ENCODE peak calls at places on chromosomes 2 and 18, in seven cellular contexts. One of them, this sample, is unnamed.

GRCh38 chr2:6832995-6833604 is 32.6 kb downstream of the CMPK2 start:
- DNase-seq in effector memory CD4-positive, alpha-beta T cell: no peak
- DNase-seq in aorta: no peak
- DNase-seq in caudate nucleus: no peak
- DNase-seq in colonic mucosa: no peak
- DNase-seq in SK-N-SH: no peak
- DNase-seq in heart right ventricle: no peak
- DNase-seq in this sample: no peak

GRCh38 chr18:4589056-4589800 is 134.1 kb upstream of the DLGAP1 start:
- DNase-seq in heart right ventricle: no peak
- DNase-seq in caudate nucleus: no peak
- DNase-seq in colonic mucosa: no peak
- DNase-seq in SK-N-SH: no peak
- DNase-seq in effector memory CD4-positive, alpha-beta T cell: no peak
- DNase-seq in aorta: no peak
- DNase-seq in this sample: no peak

GRCh38 chr2:45904267-45904921 is 252.9 kb downstream of the PRKCE start:
- DNase-seq in effector memory CD4-positive, alpha-beta T cell: no peak
- DNase-seq in aorta: no peak
- DNase-seq in colonic mucosa: no peak
- DNase-seq in heart right ventricle: no peak
- DNase-seq in SK-N-SH: no peak
- DNase-seq in caudate nucleus: no peak
- DNase-seq in this sample: no peak

GRCh38 chr2:181955010-181955409 is 30.6 kb upstream of the PPP1R1C start:
- DNase-seq in heart right ventricle: no peak
- DNase-seq in caudate nucleus: no peak
- DNase-seq in colonic mucosa: no peak
- DNase-seq in aorta: no peak
- DNase-seq in effector memory CD4-positive, alpha-beta T cell: no peak
- DNase-seq in SK-N-SH: no peak
- DNase-seq in this sample: no peak

GRCh38 chr18:45412577-45412976 is 202.7 kb upstream of the SLC14A2 start:
- DNase-seq in colonic mucosa: no peak
- DNase-seq in SK-N-SH: no peak
- DNase-seq in caudate nucleus: no peak
- DNase-seq in aorta: no peak
- DNase-seq in effector memory CD4-positive, alpha-beta T cell: no peak
- DNase-seq in heart right ventricle: no peak
- DNase-seq in this sample: no peak

GRCh38 chr2:66269166-66269565 is 165.8 kb upstream of the MEIS1 start:
- DNase-seq in heart right ventricle: no peak
- DNase-seq in SK-N-SH: no peak
- DNase-seq in colonic mucosa: no peak
- DNase-seq in aorta: no peak
- DNase-seq in caudate nucleus: no peak
- DNase-seq in effector memory CD4-positive, alpha-beta T cell: no peak
- DNase-seq in this sample: no peak

GRCh38 chr2:109415460-109416004 is 198.2 kb downstream of the SEPTIN10 start:
- DNase-seq in effector memory CD4-positive, alpha-beta T cell: no peak
- DNase-seq in SK-N-SH: no peak
- DNase-seq in aorta: no peak
- DNase-seq in heart right ventricle: no peak
- DNase-seq in colonic mucosa: no peak
- DNase-seq in caudate nucleus: no peak
- DNase-seq in this sample: no peak

GRCh38 chr18:21406111-21406510 is 164.1 kb downstream of the GREB1L start:
- DNase-seq in colonic mucosa: no peak
- DNase-seq in effector memory CD4-positive, alpha-beta T cell: no peak
- DNase-seq in caudate nucleus: no peak
- DNase-seq in heart right ventricle: no peak
- DNase-seq in SK-N-SH: no peak
- DNase-seq in aorta: no peak
- DNase-seq in this sample: no peak

GRCh38 chr2:127220807-127221527 is 868 bp upstream of the CYP27C1 start:
- DNase-seq in aorta: no peak
- DNase-seq in heart right ventricle: no peak
- DNase-seq in effector memory CD4-positive, alpha-beta T cell: no peak
- DNase-seq in colonic mucosa: no peak
- DNase-seq in caudate nucleus: no peak
- DNase-seq in SK-N-SH: no peak
- DNase-seq in this sample: no peak

GRCh38 chr2:201546576-201546975 is 95.0 kb downstream of the STRADB start:
- DNase-seq in SK-N-SH: no peak
- DNase-seq in effector memory CD4-positive, alpha-beta T cell: no peak
- DNase-seq in colonic mucosa: no peak
- DNase-seq in aorta: no peak
- DNase-seq in heart right ventricle: no peak
- DNase-seq in caudate nucleus: no peak
- DNase-seq in this sample: no peak

GRCh38 chr2:179850188-179850587 is 11.2 kb downstream of the ZNF385B start:
- DNase-seq in colonic mucosa: no peak
- DNase-seq in effector memory CD4-positive, alpha-beta T cell: no peak
- DNase-seq in caudate nucleus: no peak
- DNase-seq in SK-N-SH: no peak
- DNase-seq in aorta: no peak
- DNase-seq in heart right ventricle: no peak
- DNase-seq in this sample: no peak

GRCh38 chr18:12929477-12930083 is 18.2 kb upstream of the SEH1L start:
- DNase-seq in SK-N-SH: no peak
- DNase-seq in caudate nucleus: no peak
- DNase-seq in heart right ventricle: no peak
- DNase-seq in aorta: no peak
- DNase-seq in effector memory CD4-positive, alpha-beta T cell: no peak
- DNase-seq in colonic mucosa: no peak
- DNase-seq in this sample: no peak

GRCh38 chr2:30367232-30368070 is 79.6 kb upstream of the LCLAT1 start:
- DNase-seq in effector memory CD4-positive, alpha-beta T cell: no peak
- DNase-seq in aorta: no peak
- DNase-seq in heart right ventricle: no peak
- DNase-seq in caudate nucleus: no peak
- DNase-seq in colonic mucosa: no peak
- DNase-seq in SK-N-SH: no peak
- DNase-seq in this sample: no peak

GRCh38 chr2:73187549-73187948 is 14.8 kb upstream of the NOTO start:
- DNase-seq in heart right ventricle: no peak
- DNase-seq in aorta: no peak
- DNase-seq in effector memory CD4-positive, alpha-beta T cell: no peak
- DNase-seq in caudate nucleus: no peak
- DNase-seq in colonic mucosa: no peak
- DNase-seq in SK-N-SH: no peak
- DNase-seq in this sample: no peak

GRCh38 chr2:151975460-151976414 is 123.1 kb downstream of the CACNB4 start:
- DNase-seq in heart right ventricle: no peak
- DNase-seq in colonic mucosa: no peak
- DNase-seq in caudate nucleus: no peak
- DNase-seq in aorta: no peak
- DNase-seq in SK-N-SH: no peak
- DNase-seq in effector memory CD4-positive, alpha-beta T cell: no peak
- DNase-seq in this sample: no peak

DNA sequence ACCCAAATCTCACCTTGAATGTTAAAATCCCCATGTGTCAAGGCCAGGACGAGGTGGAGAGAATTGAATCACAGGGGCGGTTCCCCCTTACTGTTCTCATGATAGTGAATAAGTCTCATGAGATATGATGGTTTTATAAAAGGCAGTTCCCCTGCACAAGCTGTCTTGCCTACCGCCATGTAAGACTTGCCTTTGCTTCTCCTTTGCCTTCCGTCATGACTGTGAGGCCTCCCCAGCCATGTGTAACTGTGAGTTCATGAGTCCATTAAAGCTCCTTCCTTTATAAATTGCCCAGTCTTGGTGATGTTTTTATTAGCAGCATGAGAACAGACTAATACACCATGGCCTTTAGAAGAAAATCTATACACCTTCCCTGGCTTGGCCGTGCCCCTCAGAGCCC is 7.4 kb upstream of the MBP start:
- DNase-seq in colonic mucosa: no peak
- DNase-seq in caudate nucleus: no peak
- DNase-seq in heart right ventricle: no peak
- DNase-seq in aorta: no peak
- DNase-seq in SK-N-SH: no peak
- DNase-seq in effector memory CD4-positive, alpha-beta T cell: no peak
- DNase-seq in this sample: no peak
- H3K27ac ChIP-seq in colonic mucosa: no peak
- H3K27ac ChIP-seq in caudate nucleus: no peak
- H3K27ac ChIP-seq in heart right ventricle: no peak
- H3K27ac ChIP-seq in aorta: no peak
- H3K27ac ChIP-seq in SK-N-SH: no peak
- H3K27ac ChIP-seq in effector memory CD4-positive, alpha-beta T cell: no peak
- H3K27ac ChIP-seq in this sample: no peak

GRCh38 chr18:36629095-36629604 is 199.7 kb downstream of the TPGS2 start:
- DNase-seq in aorta: no peak
- DNase-seq in colonic mucosa: no peak
- DNase-seq in caudate nucleus: no peak
- DNase-seq in heart right ventricle: no peak
- DNase-seq in SK-N-SH: no peak
- DNase-seq in effector memory CD4-positive, alpha-beta T cell: no peak
- DNase-seq in this sample: no peak
- H3K27ac ChIP-seq in aorta: peak
- H3K27ac ChIP-seq in colonic mucosa: no peak
- H3K27ac ChIP-seq in caudate nucleus: no peak
- H3K27ac ChIP-seq in heart right ventricle: peak
- H3K27ac ChIP-seq in SK-N-SH: no peak
- H3K27ac ChIP-seq in effector memory CD4-positive, alpha-beta T cell: no peak
- H3K27ac ChIP-seq in this sample: no peak

DNA sequence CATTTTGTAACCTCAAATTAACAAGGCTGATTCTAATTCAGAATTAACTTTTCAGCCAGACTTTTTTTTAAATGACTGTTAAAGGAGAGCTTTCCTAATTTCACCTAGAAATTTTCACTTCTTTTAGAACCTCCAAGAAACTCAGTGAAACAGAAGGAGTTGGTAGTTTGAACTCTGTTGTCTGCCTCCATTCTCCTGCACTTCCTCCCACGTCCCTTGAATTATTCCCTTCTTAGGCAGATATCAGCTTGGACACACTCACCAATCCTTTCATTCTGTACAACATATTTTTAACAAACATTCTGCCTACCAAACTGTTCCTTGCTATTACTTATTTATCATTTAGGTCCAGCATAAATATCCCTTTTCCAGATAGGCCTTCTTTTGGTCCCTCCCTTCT is 79.3 kb downstream of the COX7A2L start:
- DNase-seq in caudate nucleus: no peak
- DNase-seq in effector memory CD4-positive, alpha-beta T cell: no peak
- DNase-seq in colonic mucosa: no peak
- DNase-seq in heart right ventricle: no peak
- DNase-seq in SK-N-SH: no peak
- DNase-seq in aorta: no peak
- DNase-seq in this sample: no peak
- H3K27ac ChIP-seq in caudate nucleus: no peak
- H3K27ac ChIP-seq in effector memory CD4-positive, alpha-beta T cell: no peak
- H3K27ac ChIP-seq in colonic mucosa: no peak
- H3K27ac ChIP-seq in heart right ventricle: no peak
- H3K27ac ChIP-seq in SK-N-SH: no peak
- H3K27ac ChIP-seq in aorta: no peak
- H3K27ac ChIP-seq in this sample: no peak

GRCh38 chr2:106147159-106147558 is 46.9 kb downstream of the UXS1 start:
- DNase-seq in SK-N-SH: no peak
- DNase-seq in heart right ventricle: no peak
- DNase-seq in colonic mucosa: no peak
- DNase-seq in aorta: no peak
- DNase-seq in caudate nucleus: no peak
- DNase-seq in effector memory CD4-positive, alpha-beta T cell: no peak
- DNase-seq in this sample: no peak
- H3K27ac ChIP-seq in SK-N-SH: peak
- H3K27ac ChIP-seq in heart right ventricle: no peak
- H3K27ac ChIP-seq in colonic mucosa: no peak
- H3K27ac ChIP-seq in aorta: no peak
- H3K27ac ChIP-seq in caudate nucleus: no peak
- H3K27ac ChIP-seq in effector memory CD4-positive, alpha-beta T cell: peak
- H3K27ac ChIP-seq in this sample: no peak

GRCh38 chr2:23670245-23670592 is 256.7 kb downstream of the ATAD2B start:
- DNase-seq in effector memory CD4-positive, alpha-beta T cell: no peak
- DNase-seq in colonic mucosa: no peak
- DNase-seq in aorta: no peak
- DNase-seq in SK-N-SH: peak
- DNase-seq in caudate nucleus: no peak
- DNase-seq in heart right ventricle: no peak
- DNase-seq in this sample: no peak
- H3K27ac ChIP-seq in effector memory CD4-positive, alpha-beta T cell: no peak
- H3K27ac ChIP-seq in colonic mucosa: no peak
- H3K27ac ChIP-seq in aorta: no peak
- H3K27ac ChIP-seq in SK-N-SH: no peak
- H3K27ac ChIP-seq in caudate nucleus: no peak
- H3K27ac ChIP-seq in heart right ventricle: peak
- H3K27ac ChIP-seq in this sample: no peak